ENCODE peak calls at places on chromosomes 16 and 17, in eight cellular contexts. One of them, this sample, is unnamed.

GRCh38 chr17:43405861-43406260 is 7.1 kb downstream of the ARL4D start:
- DNase-seq in lower leg skin: no peak
- DNase-seq in transverse colon: no peak
- DNase-seq in esophagus squamous epithelium: no peak
- DNase-seq in heart left ventricle: no peak
- DNase-seq in breast epithelium: no peak
- DNase-seq in NB4: no peak
- DNase-seq in uterus: no peak
- DNase-seq in this sample: no peak

GRCh38 chr16:81521141-81521626 is 76.6 kb downstream of the CMIP start:
- DNase-seq in transverse colon: peak; percentile 63
- DNase-seq in esophagus squamous epithelium: no peak
- DNase-seq in NB4: peak; percentile 49
- DNase-seq in uterus: no peak
- DNase-seq in breast epithelium: no peak
- DNase-seq in lower leg skin: no peak
- DNase-seq in heart left ventricle: peak; percentile 8
- DNase-seq in this sample: no peak

GRCh38 chr16:66261826-66262225 is 104.7 kb upstream of the CDH5 start:
- DNase-seq in uterus: no peak
- DNase-seq in lower leg skin: no peak
- DNase-seq in heart left ventricle: no peak
- DNase-seq in esophagus squamous epithelium: no peak
- DNase-seq in breast epithelium: no peak
- DNase-seq in transverse colon: no peak
- DNase-seq in NB4: no peak
- DNase-seq in this sample: no peak

GRCh38 chr17:73635101-73635767 is 9.0 kb downstream of the SDK2 start:
- DNase-seq in breast epithelium: no peak
- DNase-seq in lower leg skin: no peak
- DNase-seq in heart left ventricle: no peak
- DNase-seq in NB4: no peak
- DNase-seq in transverse colon: no peak
- DNase-seq in uterus: no peak
- DNase-seq in esophagus squamous epithelium: no peak
- DNase-seq in this sample: no peak

GRCh38 chr16:35746963-35747657 is 2287.7 kb downstream of the TP53TG3F start:
- DNase-seq in NB4: no peak
- DNase-seq in heart left ventricle: no peak
- DNase-seq in uterus: no peak
- DNase-seq in breast epithelium: no peak
- DNase-seq in lower leg skin: no peak
- DNase-seq in transverse colon: no peak
- DNase-seq in esophagus squamous epithelium: no peak
- DNase-seq in this sample: no peak

GRCh38 chr16:3068486-3068885 is 3.0 kb downstream of the IL32 start:
- DNase-seq in breast epithelium: no peak
- DNase-seq in transverse colon: peak; percentile 44
- DNase-seq in heart left ventricle: no peak
- DNase-seq in uterus: no peak
- DNase-seq in esophagus squamous epithelium: no peak
- DNase-seq in NB4: no peak
- DNase-seq in lower leg skin: no peak
- DNase-seq in this sample: no peak

GRCh38 chr17:2054740-2055493 is at the start of gene HIC1:
- DNase-seq in NB4: peak; percentile 73
- DNase-seq in breast epithelium: peak; percentile 74
- DNase-seq in uterus: peak; percentile 85
- DNase-seq in esophagus squamous epithelium: no peak
- DNase-seq in transverse colon: peak; percentile 77
- DNase-seq in lower leg skin: no peak
- DNase-seq in heart left ventricle: peak; percentile 86
- DNase-seq in this sample: peak; percentile 98

GRCh38 chr16:87562201-87562600 is 40.1 kb upstream of the JPH3 start:
- DNase-seq in lower leg skin: no peak
- DNase-seq in transverse colon: no peak
- DNase-seq in breast epithelium: no peak
- DNase-seq in heart left ventricle: no peak
- DNase-seq in esophagus squamous epithelium: no peak
- DNase-seq in NB4: no peak
- DNase-seq in uterus: no peak
- DNase-seq in this sample: no peak

GRCh38 chr16:26078971-26079370 is 387.2 kb downstream of the HS3ST4 start:
- DNase-seq in transverse colon: no peak
- DNase-seq in NB4: no peak
- DNase-seq in uterus: no peak
- DNase-seq in esophagus squamous epithelium: no peak
- DNase-seq in heart left ventricle: no peak
- DNase-seq in breast epithelium: no peak
- DNase-seq in lower leg skin: no peak
- DNase-seq in this sample: no peak

GRCh38 chr17:12046786-12047185 is 26.1 kb downstream of the MAP2K4 start:
- DNase-seq in heart left ventricle: no peak
- DNase-seq in breast epithelium: no peak
- DNase-seq in uterus: no peak
- DNase-seq in esophagus squamous epithelium: no peak
- DNase-seq in NB4: no peak
- DNase-seq in lower leg skin: no peak
- DNase-seq in transverse colon: no peak
- DNase-seq in this sample: no peak

GRCh38 chr16:75580-76501 is 2.2 kb upstream of the MPG start:
- DNase-seq in transverse colon: peak; percentile 71
- DNase-seq in NB4: peak; percentile 93
- DNase-seq in lower leg skin: peak; percentile 82
- DNase-seq in heart left ventricle: peak; percentile 90
- DNase-seq in esophagus squamous epithelium: no peak
- DNase-seq in uterus: peak; percentile 87
- DNase-seq in breast epithelium: peak; percentile 76
- DNase-seq in this sample: peak; percentile 51

GRCh38 chr17:19978206-19978802 is 676 bp upstream of the AKAP10 start:
- DNase-seq in esophagus squamous epithelium: no peak
- DNase-seq in breast epithelium: no peak
- DNase-seq in transverse colon: no peak
- DNase-seq in heart left ventricle: no peak
- DNase-seq in lower leg skin: no peak
- DNase-seq in NB4: peak; percentile 91
- DNase-seq in uterus: no peak
- DNase-seq in this sample: no peak

GRCh38 chr17:6701719-6702118 is 11.4 kb downstream of the SLC13A5 start:
- DNase-seq in heart left ventricle: no peak
- DNase-seq in esophagus squamous epithelium: no peak
- DNase-seq in uterus: no peak
- DNase-seq in lower leg skin: no peak
- DNase-seq in breast epithelium: no peak
- DNase-seq in NB4: peak; percentile 40
- DNase-seq in transverse colon: no peak
- DNase-seq in this sample: peak; percentile 76

GRCh38 chr16:3716831-3717234 is 491 bp downstream of the TRAP1 start:
- DNase-seq in NB4: peak; percentile 66
- DNase-seq in heart left ventricle: no peak
- DNase-seq in transverse colon: peak; percentile 44
- DNase-seq in esophagus squamous epithelium: no peak
- DNase-seq in uterus: no peak
- DNase-seq in lower leg skin: no peak
- DNase-seq in breast epithelium: no peak
- DNase-seq in this sample: no peak

GRCh38 chr16:23552171-23552570 is 5.0 kb downstream of the EARS2 start:
- DNase-seq in breast epithelium: no peak
- DNase-seq in esophagus squamous epithelium: no peak
- DNase-seq in uterus: no peak
- DNase-seq in transverse colon: no peak
- DNase-seq in NB4: no peak
- DNase-seq in heart left ventricle: no peak
- DNase-seq in lower leg skin: no peak
- DNase-seq in this sample: no peak

GRCh38 chr17:57002904-57003303 is 25.0 kb downstream of the SCPEP1 start:
- DNase-seq in uterus: no peak
- DNase-seq in heart left ventricle: no peak
- DNase-seq in breast epithelium: no peak
- DNase-seq in transverse colon: no peak
- DNase-seq in NB4: no peak
- DNase-seq in lower leg skin: no peak
- DNase-seq in esophagus squamous epithelium: no peak
- DNase-seq in this sample: no peak

GRCh38 chr17:69864531-69864930 is 210.5 kb upstream of the KCNJ16 start:
- DNase-seq in esophagus squamous epithelium: no peak
- DNase-seq in breast epithelium: no peak
- DNase-seq in NB4: no peak
- DNase-seq in transverse colon: no peak
- DNase-seq in lower leg skin: no peak
- DNase-seq in heart left ventricle: no peak
- DNase-seq in uterus: no peak
- DNase-seq in this sample: no peak

GRCh38 chr16:69243479-69243878 is 56.5 kb downstream of the SNTB2 start:
- DNase-seq in esophagus squamous epithelium: no peak
- DNase-seq in lower leg skin: no peak
- DNase-seq in breast epithelium: no peak
- DNase-seq in uterus: no peak
- DNase-seq in NB4: no peak
- DNase-seq in transverse colon: no peak
- DNase-seq in heart left ventricle: no peak
- DNase-seq in this sample: no peak

GRCh38 chr16:75074920-75075687 is 41.5 kb downstream of the LDHD start:
- DNase-seq in NB4: peak; percentile 99
- DNase-seq in transverse colon: peak; percentile 74
- DNase-seq in uterus: no peak
- DNase-seq in esophagus squamous epithelium: peak; percentile 44
- DNase-seq in breast epithelium: no peak
- DNase-seq in lower leg skin: peak; percentile 48
- DNase-seq in heart left ventricle: no peak
- DNase-seq in this sample: no peak

GRCh38 chr17:236641-237405 is 55.4 kb upstream of the DOC2B start:
- DNase-seq in heart left ventricle: peak; percentile 21
- DNase-seq in NB4: no peak
- DNase-seq in breast epithelium: no peak
- DNase-seq in transverse colon: peak; percentile 4
- DNase-seq in lower leg skin: no peak
- DNase-seq in uterus: no peak
- DNase-seq in esophagus squamous epithelium: no peak
- DNase-seq in this sample: no peak

GRCh38 chr17:42414782-42415409 is 8.2 kb downstream of the CAVIN1 start:
- DNase-seq in transverse colon: no peak
- DNase-seq in breast epithelium: no peak
- DNase-seq in uterus: no peak
- DNase-seq in NB4: peak; percentile 50
- DNase-seq in lower leg skin: no peak
- DNase-seq in heart left ventricle: peak; percentile 37
- DNase-seq in esophagus squamous epithelium: no peak
- DNase-seq in this sample: no peak

GRCh38 chr16:68289621-68290329 is 21.0 kb downstream of the SLC7A6OS start:
- DNase-seq in esophagus squamous epithelium: no peak
- DNase-seq in transverse colon: no peak
- DNase-seq in heart left ventricle: no peak
- DNase-seq in lower leg skin: no peak
- DNase-seq in breast epithelium: no peak
- DNase-seq in NB4: peak; percentile 95
- DNase-seq in uterus: no peak
- DNase-seq in this sample: no peak

GRCh38 chr17:74792586-74792985 is 16.4 kb upstream of the NAT9 start:
- DNase-seq in esophagus squamous epithelium: no peak
- DNase-seq in uterus: no peak
- DNase-seq in lower leg skin: no peak
- DNase-seq in breast epithelium: no peak
- DNase-seq in heart left ventricle: no peak
- DNase-seq in transverse colon: no peak
- DNase-seq in NB4: no peak
- DNase-seq in this sample: no peak

GRCh38 chr17:17285951-17286350 is 4.9 kb upstream of the COPS3 start:
- DNase-seq in NB4: no peak
- DNase-seq in esophagus squamous epithelium: no peak
- DNase-seq in uterus: no peak
- DNase-seq in lower leg skin: no peak
- DNase-seq in heart left ventricle: no peak
- DNase-seq in breast epithelium: no peak
- DNase-seq in transverse colon: no peak
- DNase-seq in this sample: no peak

GRCh38 chr17:17275991-17276390 is 5.1 kb downstream of the COPS3 start:
- DNase-seq in lower leg skin: no peak
- DNase-seq in esophagus squamous epithelium: no peak
- DNase-seq in breast epithelium: no peak
- DNase-seq in heart left ventricle: no peak
- DNase-seq in uterus: no peak
- DNase-seq in transverse colon: no peak
- DNase-seq in NB4: no peak
- DNase-seq in this sample: no peak

GRCh38 chr17:17280613-17281549 is at the start of gene COPS3:
- DNase-seq in esophagus squamous epithelium: peak; percentile 86
- DNase-seq in breast epithelium: peak; percentile 98
- DNase-seq in NB4: peak; percentile 99
- DNase-seq in heart left ventricle: peak; percentile 99
- DNase-seq in transverse colon: peak; percentile 98
- DNase-seq in uterus: peak; percentile 98
- DNase-seq in lower leg skin: peak; percentile 97
- DNase-seq in this sample: peak; percentile 98
- TF ChIP-seq POLR2A in esophagus squamous epithelium: no peak
- TF ChIP-seq POLR2A in breast epithelium: peak; percentile 68
- TF ChIP-seq POLR2A in NB4: peak; percentile 70
- TF ChIP-seq POLR2A in heart left ventricle: peak; percentile 64
- TF ChIP-seq POLR2A in transverse colon: peak; percentile 74
- TF ChIP-seq POLR2A in uterus: peak; percentile 78
- TF ChIP-seq POLR2A in lower leg skin: no peak
- TF ChIP-seq POLR2A in this sample: peak; percentile 86

DNA sequence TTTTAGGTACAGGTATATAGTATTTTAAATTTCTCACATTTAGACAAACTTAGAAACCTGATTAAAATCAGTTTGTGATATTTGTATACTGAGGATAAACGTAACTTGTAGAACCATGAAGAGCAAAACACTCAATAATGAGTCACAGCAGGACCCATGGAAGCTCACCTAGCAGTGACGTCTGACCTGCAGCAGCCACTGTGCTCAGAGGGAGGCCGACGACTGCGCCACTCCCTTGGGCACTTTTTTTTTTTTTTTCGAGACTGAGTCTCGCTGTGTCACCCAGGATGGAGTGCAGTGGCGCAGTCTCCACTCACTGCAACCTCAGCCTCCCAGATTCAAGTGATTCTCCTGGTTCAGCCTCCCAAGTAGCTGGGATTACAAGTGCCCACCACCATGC is 106.2 kb upstream of the AXIN2 start:
- DNase-seq in heart left ventricle: no peak
- DNase-seq in transverse colon: no peak
- DNase-seq in uterus: no peak
- DNase-seq in lower leg skin: no peak
- DNase-seq in esophagus squamous epithelium: no peak
- DNase-seq in breast epithelium: no peak
- DNase-seq in NB4: no peak
- DNase-seq in this sample: no peak
- TF ChIP-seq POLR2A in heart left ventricle: no peak
- TF ChIP-seq POLR2A in transverse colon: no peak
- TF ChIP-seq POLR2A in uterus: no peak
- TF ChIP-seq POLR2A in lower leg skin: no peak
- TF ChIP-seq POLR2A in esophagus squamous epithelium: no peak
- TF ChIP-seq POLR2A in breast epithelium: no peak
- TF ChIP-seq POLR2A in NB4: no peak
- TF ChIP-seq POLR2A in this sample: no peak

GRCh38 chr17:48240562-48241130 is 133.1 kb downstream of the SNX11 start:
- DNase-seq in esophagus squamous epithelium: no peak
- DNase-seq in uterus: no peak
- DNase-seq in transverse colon: no peak
- DNase-seq in heart left ventricle: no peak
- DNase-seq in breast epithelium: no peak
- DNase-seq in lower leg skin: no peak
- DNase-seq in NB4: no peak
- DNase-seq in this sample: no peak
- TF ChIP-seq POLR2A in esophagus squamous epithelium: no peak
- TF ChIP-seq POLR2A in uterus: no peak
- TF ChIP-seq POLR2A in transverse colon: no peak
- TF ChIP-seq POLR2A in heart left ventricle: no peak
- TF ChIP-seq POLR2A in breast epithelium: no peak
- TF ChIP-seq POLR2A in lower leg skin: no peak
- TF ChIP-seq POLR2A in NB4: no peak
- TF ChIP-seq POLR2A in this sample: no peak

GRCh38 chr17:28396635-28397239 is 9.3 kb downstream of the SLC46A1 start:
- DNase-seq in esophagus squamous epithelium: no peak
- DNase-seq in transverse colon: no peak
- DNase-seq in heart left ventricle: no peak
- DNase-seq in breast epithelium: no peak
- DNase-seq in NB4: peak; percentile 19
- DNase-seq in uterus: no peak
- DNase-seq in lower leg skin: no peak
- DNase-seq in this sample: no peak
- TF ChIP-seq POLR2A in esophagus squamous epithelium: no peak
- TF ChIP-seq POLR2A in transverse colon: no peak
- TF ChIP-seq POLR2A in heart left ventricle: no peak
- TF ChIP-seq POLR2A in breast epithelium: no peak
- TF ChIP-seq POLR2A in NB4: no peak
- TF ChIP-seq POLR2A in uterus: no peak
- TF ChIP-seq POLR2A in lower leg skin: no peak
- TF ChIP-seq POLR2A in this sample: no peak